ENCODE peak calls at places on chromosomes 12 and 14, in six cellular contexts. One of them, this sample, is unnamed.

GRCh38 chr12:5165296-5165970 is 121.8 kb downstream of the KCNA5 start:
- DNase-seq in transverse colon: no peak
- DNase-seq in GM03348: no peak
- DNase-seq in effector memory CD8-positive, alpha-beta T cell: no peak
- DNase-seq in endothelial cell: no peak
- DNase-seq in psoas muscle: no peak
- DNase-seq in this sample: no peak

GRCh38 chr12:72219937-72220336 is 52.2 kb upstream of the TRHDE start:
- DNase-seq in transverse colon: no peak
- DNase-seq in psoas muscle: no peak
- DNase-seq in GM03348: no peak
- DNase-seq in endothelial cell: no peak
- DNase-seq in effector memory CD8-positive, alpha-beta T cell: no peak
- DNase-seq in this sample: no peak

GRCh38 chr12:28936711-28937110 is 212.4 kb upstream of the FAR2 start:
- DNase-seq in endothelial cell: no peak
- DNase-seq in transverse colon: no peak
- DNase-seq in psoas muscle: no peak
- DNase-seq in effector memory CD8-positive, alpha-beta T cell: no peak
- DNase-seq in GM03348: no peak
- DNase-seq in this sample: no peak

GRCh38 chr12:54173066-54173726 is 15.6 kb downstream of the SMUG1 start:
- DNase-seq in transverse colon: peak
- DNase-seq in effector memory CD8-positive, alpha-beta T cell: peak
- DNase-seq in psoas muscle: peak
- DNase-seq in GM03348: peak
- DNase-seq in endothelial cell: peak
- DNase-seq in this sample: no peak

GRCh38 chr14:89418452-89418851 is 1.4 kb upstream of the FOXN3 start:
- DNase-seq in GM03348: no peak
- DNase-seq in transverse colon: peak
- DNase-seq in psoas muscle: no peak
- DNase-seq in endothelial cell: no peak
- DNase-seq in effector memory CD8-positive, alpha-beta T cell: no peak
- DNase-seq in this sample: no peak

GRCh38 chr12:131129839-131130238 is 176.1 kb downstream of the ADGRD1 start:
- DNase-seq in transverse colon: no peak
- DNase-seq in effector memory CD8-positive, alpha-beta T cell: no peak
- DNase-seq in endothelial cell: no peak
- DNase-seq in psoas muscle: no peak
- DNase-seq in GM03348: no peak
- DNase-seq in this sample: no peak

GRCh38 chr12:64053117-64053516 is 169.0 kb downstream of the KICS2 start:
- DNase-seq in transverse colon: no peak
- DNase-seq in psoas muscle: no peak
- DNase-seq in endothelial cell: no peak
- DNase-seq in effector memory CD8-positive, alpha-beta T cell: no peak
- DNase-seq in GM03348: no peak
- DNase-seq in this sample: no peak

GRCh38 chr14:39841088-39841487 is 408.9 kb upstream of the FBXO33 start:
- DNase-seq in endothelial cell: no peak
- DNase-seq in psoas muscle: no peak
- DNase-seq in effector memory CD8-positive, alpha-beta T cell: no peak
- DNase-seq in transverse colon: no peak
- DNase-seq in GM03348: no peak
- DNase-seq in this sample: no peak

GRCh38 chr14:85934123-85934885 is 404.4 kb downstream of the FLRT2 start:
- DNase-seq in psoas muscle: no peak
- DNase-seq in effector memory CD8-positive, alpha-beta T cell: peak
- DNase-seq in transverse colon: peak
- DNase-seq in endothelial cell: no peak
- DNase-seq in GM03348: no peak
- DNase-seq in this sample: no peak

GRCh38 chr14:38065101-38065762 is 142.5 kb upstream of the SSTR1 start:
- DNase-seq in endothelial cell: no peak
- DNase-seq in effector memory CD8-positive, alpha-beta T cell: peak
- DNase-seq in GM03348: no peak
- DNase-seq in transverse colon: no peak
- DNase-seq in psoas muscle: no peak
- DNase-seq in this sample: no peak

GRCh38 chr14:103704708-103705107 is 10.5 kb downstream of the XRCC3 start:
- DNase-seq in transverse colon: no peak
- DNase-seq in effector memory CD8-positive, alpha-beta T cell: no peak
- DNase-seq in GM03348: no peak
- DNase-seq in psoas muscle: no peak
- DNase-seq in endothelial cell: no peak
- DNase-seq in this sample: no peak